ENCODE peak calls at places on chromosomes 16 and 17, in four cellular contexts. One of them, this sample, is unnamed.

GRCh38 chr17:13888043-13888442 is 181.3 kb upstream of the COX10 start:
- DNase-seq in suprapubic skin: no peak
- DNase-seq in stomach: peak
- DNase-seq in GM12878: no peak
- DNase-seq in this sample: no peak

GRCh38 chr17:45441536-45442310 is 9.1 kb upstream of the ARHGAP27 start:
- DNase-seq in suprapubic skin: peak
- DNase-seq in stomach: no peak
- DNase-seq in GM12878: no peak
- DNase-seq in this sample: no peak

GRCh38 chr17:76791053-76791980 is 53.4 kb downstream of the MFSD11 start:
- DNase-seq in suprapubic skin: no peak
- DNase-seq in stomach: peak
- DNase-seq in GM12878: peak
- DNase-seq in this sample: peak

GRCh38 chr17:14755002-14755401 is 454.1 kb downstream of the HS3ST3B1 start:
- DNase-seq in suprapubic skin: no peak
- DNase-seq in stomach: no peak
- DNase-seq in GM12878: no peak
- DNase-seq in this sample: no peak

GRCh38 chr17:15343749-15344148 is 2.4 kb upstream of the TEKT3 start:
- DNase-seq in suprapubic skin: no peak
- DNase-seq in stomach: no peak
- DNase-seq in GM12878: no peak
- DNase-seq in this sample: no peak

GRCh38 chr17:15999974-16000827 is 577 bp downstream of the TTC19 start:
- DNase-seq in suprapubic skin: no peak
- DNase-seq in stomach: no peak
- DNase-seq in GM12878: no peak
- DNase-seq in this sample: no peak

GRCh38 chr16:89897204-89897603 is 21.5 kb upstream of the MC1R start:
- DNase-seq in suprapubic skin: no peak
- DNase-seq in stomach: no peak
- DNase-seq in GM12878: no peak
- DNase-seq in this sample: no peak

GRCh38 chr16:54191163-54191562 is 95.4 kb downstream of the IRX3 start:
- DNase-seq in suprapubic skin: no peak
- DNase-seq in stomach: no peak
- DNase-seq in GM12878: no peak
- DNase-seq in this sample: no peak

GRCh38 chr17:29667969-29668368 is 45.3 kb upstream of the CORO6 start:
- DNase-seq in suprapubic skin: no peak
- DNase-seq in stomach: no peak
- DNase-seq in GM12878: no peak
- DNase-seq in this sample: no peak

GRCh38 chr16:82782715-82783251 is 156.0 kb downstream of the CDH13 start:
- DNase-seq in suprapubic skin: no peak
- DNase-seq in stomach: no peak
- DNase-seq in GM12878: no peak
- DNase-seq in this sample: no peak

GRCh38 chr16:53960050-53960812 is 256.3 kb downstream of the FTO start:
- DNase-seq in suprapubic skin: no peak
- DNase-seq in stomach: no peak
- DNase-seq in GM12878: no peak
- DNase-seq in this sample: no peak

DNA sequence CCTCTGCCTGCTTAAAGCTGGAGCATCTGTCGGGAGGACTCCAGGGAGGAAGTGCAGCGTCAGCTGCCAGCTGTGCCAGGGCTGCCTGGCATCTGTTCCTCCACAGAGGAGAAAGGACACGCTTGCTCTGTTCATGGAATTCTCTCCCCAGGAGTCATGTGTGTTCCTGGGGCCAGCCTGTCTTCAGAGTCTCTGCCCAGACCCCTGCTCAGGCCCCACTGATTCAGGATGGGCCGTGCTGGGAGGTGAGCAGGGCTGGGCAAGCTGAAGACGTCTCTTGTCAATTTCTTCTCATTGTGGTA is 24.2 kb downstream of the CRISPLD2 start:
- DNase-seq in suprapubic skin: no peak
- DNase-seq in stomach: no peak
- DNase-seq in GM12878: no peak
- DNase-seq in this sample: no peak
- TF ChIP-seq POLR2AphosphoS5 in suprapubic skin: no peak
- TF ChIP-seq POLR2AphosphoS5 in stomach: peak
- TF ChIP-seq POLR2AphosphoS5 in GM12878: no peak
- TF ChIP-seq POLR2AphosphoS5 in this sample: no peak

GRCh38 chr16:67667817-67668494 is 1.3 kb downstream of the C16orf86 start:
- DNase-seq in suprapubic skin: no peak
- DNase-seq in stomach: peak
- DNase-seq in GM12878: peak
- DNase-seq in this sample: peak
- TF ChIP-seq POLR2A in suprapubic skin: no peak
- TF ChIP-seq POLR2A in stomach: no peak
- TF ChIP-seq POLR2A in GM12878: no peak
- TF ChIP-seq POLR2A in this sample: no peak

GRCh38 chr16:84194470-84195200 is 3.7 kb downstream of the ADAD2 start:
- DNase-seq in suprapubic skin: no peak
- DNase-seq in stomach: no peak
- DNase-seq in GM12878: no peak
- DNase-seq in this sample: no peak
- TF ChIP-seq POLR2AphosphoS5 in suprapubic skin: no peak
- TF ChIP-seq POLR2AphosphoS5 in stomach: no peak
- TF ChIP-seq POLR2AphosphoS5 in GM12878: no peak
- TF ChIP-seq POLR2AphosphoS5 in this sample: no peak

GRCh38 chr17:17132746-17133145 is 73.4 kb downstream of the PLD6 start:
- DNase-seq in suprapubic skin: no peak
- DNase-seq in stomach: no peak
- DNase-seq in GM12878: no peak
- DNase-seq in this sample: no peak

GRCh38 chr17:17137731-17138585 is 68.2 kb downstream of the PLD6 start:
- DNase-seq in suprapubic skin: no peak
- DNase-seq in stomach: peak
- DNase-seq in GM12878: no peak
- DNase-seq in this sample: no peak

GRCh38 chr17:17131876-17132275 is 74.3 kb downstream of the PLD6 start:
- DNase-seq in suprapubic skin: no peak
- DNase-seq in stomach: no peak
- DNase-seq in GM12878: no peak
- DNase-seq in this sample: no peak

GRCh38 chr17:17134952-17135340 is 71.2 kb downstream of the PLD6 start:
- DNase-seq in suprapubic skin: no peak
- DNase-seq in stomach: no peak
- DNase-seq in GM12878: no peak
- DNase-seq in this sample: no peak

GRCh38 chr17:17134051-17134951 is 71.8 kb downstream of the PLD6 start:
- DNase-seq in suprapubic skin: no peak
- DNase-seq in stomach: no peak
- DNase-seq in GM12878: no peak
- DNase-seq in this sample: no peak
- TF ChIP-seq POLR2A in suprapubic skin: no peak
- TF ChIP-seq POLR2A in stomach: no peak
- TF ChIP-seq POLR2A in GM12878: no peak
- TF ChIP-seq POLR2A in this sample: no peak

GRCh38 chr17:21042434-21043295 is at the start of gene USP22:
- DNase-seq in suprapubic skin: peak
- DNase-seq in stomach: peak
- DNase-seq in GM12878: no peak
- DNase-seq in this sample: peak
- TF ChIP-seq POLR2AphosphoS5 in suprapubic skin: no peak
- TF ChIP-seq POLR2AphosphoS5 in stomach: peak
- TF ChIP-seq POLR2AphosphoS5 in GM12878: peak
- TF ChIP-seq POLR2AphosphoS5 in this sample: peak

GRCh38 chr16:3152273-3153076 is 17.6 kb downstream of the ZNF213 start:
- DNase-seq in suprapubic skin: peak
- DNase-seq in stomach: peak
- DNase-seq in GM12878: peak
- DNase-seq in this sample: no peak

GRCh38 chr16:3149193-3149530 is 14.3 kb downstream of the ZNF213 start:
- DNase-seq in suprapubic skin: no peak
- DNase-seq in stomach: no peak
- DNase-seq in GM12878: no peak
- DNase-seq in this sample: no peak

GRCh38 chr16:3149630-3150345 is 15.0 kb downstream of the ZNF213 start:
- DNase-seq in suprapubic skin: no peak
- DNase-seq in stomach: peak
- DNase-seq in GM12878: no peak
- DNase-seq in this sample: no peak

GRCh38 chr16:3152022-3152272 is 17.1 kb downstream of the ZNF213 start:
- DNase-seq in suprapubic skin: no peak
- DNase-seq in stomach: no peak
- DNase-seq in GM12878: no peak
- DNase-seq in this sample: no peak

GRCh38 chr16:3150346-3151218 is 15.8 kb downstream of the ZNF213 start:
- DNase-seq in suprapubic skin: peak
- DNase-seq in stomach: peak
- DNase-seq in GM12878: peak
- DNase-seq in this sample: peak
- TF ChIP-seq POLR2A in suprapubic skin: no peak
- TF ChIP-seq POLR2A in stomach: no peak
- TF ChIP-seq POLR2A in GM12878: no peak
- TF ChIP-seq POLR2A in this sample: no peak

GRCh38 chr16:1776991-1777374 is 4.0 kb upstream of the MRPS34 start:
- DNase-seq in suprapubic skin: no peak
- DNase-seq in stomach: no peak
- DNase-seq in GM12878: no peak
- DNase-seq in this sample: no peak

GRCh38 chr16:1775006-1775845 is 2.3 kb upstream of the MRPS34 start:
- DNase-seq in suprapubic skin: no peak
- DNase-seq in stomach: no peak
- DNase-seq in GM12878: no peak
- DNase-seq in this sample: no peak

GRCh38 chr16:1776672-1776955 is 3.7 kb upstream of the MRPS34 start:
- DNase-seq in suprapubic skin: no peak
- DNase-seq in stomach: no peak
- DNase-seq in GM12878: no peak
- DNase-seq in this sample: no peak

GRCh38 chr16:1777375-1778199 is 4.7 kb upstream of the MRPS34 start:
- DNase-seq in suprapubic skin: no peak
- DNase-seq in stomach: no peak
- DNase-seq in GM12878: no peak
- DNase-seq in this sample: no peak

DNA sequence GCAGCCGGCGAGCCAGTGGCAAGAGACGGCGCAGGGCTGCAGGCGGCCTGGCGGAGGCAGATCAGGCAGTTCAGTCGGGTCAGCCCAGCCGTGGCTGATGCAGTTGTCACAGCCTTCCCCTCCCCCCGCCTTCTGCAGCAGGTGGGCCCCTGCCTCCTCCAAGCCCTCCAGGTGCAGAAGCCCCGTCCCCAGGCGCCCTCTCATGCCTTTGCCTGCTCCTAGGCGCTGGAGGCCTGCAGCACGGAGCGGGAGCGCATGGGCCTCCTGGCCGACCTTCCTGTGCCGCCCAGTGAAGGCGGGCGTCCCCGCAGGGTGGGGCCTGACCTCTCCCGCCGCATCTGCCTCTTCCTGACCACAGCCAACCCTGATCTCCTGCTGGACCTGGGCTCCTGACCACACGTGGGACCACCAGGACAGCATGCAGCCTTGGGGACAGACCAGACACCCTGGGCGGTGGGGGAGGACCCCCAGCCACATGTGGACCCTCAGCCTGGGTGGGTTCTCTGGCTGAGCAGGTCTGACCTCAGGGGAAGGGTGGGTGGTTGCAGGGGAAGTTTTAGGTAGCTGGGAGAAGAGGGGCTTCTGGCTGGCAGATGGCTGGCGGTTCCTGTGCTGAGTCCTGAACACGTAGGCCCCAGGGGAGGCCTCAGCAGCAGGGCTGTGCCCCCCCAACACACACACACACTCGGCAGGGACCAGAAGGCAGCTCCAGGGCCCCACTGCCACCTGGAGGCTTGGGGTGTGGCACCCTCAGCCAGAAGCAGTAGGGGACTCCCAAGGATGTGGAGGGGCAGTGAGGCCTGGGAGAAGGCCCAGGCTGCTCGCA is 3.1 kb upstream of the MRPS34 start:
- DNase-seq in suprapubic skin: no peak
- DNase-seq in stomach: no peak
- DNase-seq in GM12878: no peak
- DNase-seq in this sample: no peak
- TF ChIP-seq POLR2AphosphoS5 in suprapubic skin: no peak
- TF ChIP-seq POLR2AphosphoS5 in stomach: no peak
- TF ChIP-seq POLR2AphosphoS5 in GM12878: no peak
- TF ChIP-seq POLR2AphosphoS5 in this sample: no peak

DNA sequence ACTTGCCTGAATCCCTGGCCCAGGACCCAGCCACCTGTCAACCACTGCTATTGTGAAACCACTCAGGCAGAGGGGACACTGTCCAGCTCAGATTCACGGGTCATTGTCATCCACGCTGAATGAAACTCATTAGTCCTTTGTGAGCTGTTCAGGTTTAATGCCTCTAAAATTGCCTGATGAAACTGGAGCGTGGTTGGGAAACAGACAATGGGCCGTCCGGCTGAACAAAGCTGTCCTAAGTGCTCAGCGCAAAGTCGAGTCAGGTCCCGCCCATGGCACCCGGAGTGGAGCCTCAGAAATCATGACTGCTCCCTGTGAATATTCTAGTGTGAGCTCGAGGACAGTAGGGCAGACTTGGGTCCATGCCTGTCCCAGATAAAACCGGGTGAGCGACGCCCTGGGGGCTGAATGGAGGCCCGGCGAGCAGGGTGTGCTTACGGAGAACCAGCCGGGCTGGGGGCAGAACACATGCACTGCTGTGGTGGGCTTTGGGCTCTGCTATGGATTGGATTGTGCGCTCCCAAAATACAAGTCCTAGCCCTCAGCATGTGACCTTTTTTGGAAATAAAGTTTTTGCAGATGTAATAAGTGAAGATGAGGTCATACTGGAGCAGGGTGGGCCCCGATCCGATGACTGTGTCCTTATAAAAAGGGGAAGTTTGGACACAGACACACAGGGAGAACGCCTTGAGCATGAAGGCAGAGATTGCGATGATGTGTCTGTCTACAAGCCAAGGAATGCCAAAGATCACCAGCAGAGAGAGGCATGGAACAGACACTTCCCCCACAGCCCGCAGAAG is 12.9 kb upstream of the CMIP start:
- DNase-seq in suprapubic skin: no peak
- DNase-seq in stomach: no peak
- DNase-seq in GM12878: no peak
- DNase-seq in this sample: no peak
- TF ChIP-seq POLR2A in suprapubic skin: no peak
- TF ChIP-seq POLR2A in stomach: no peak
- TF ChIP-seq POLR2A in GM12878: no peak
- TF ChIP-seq POLR2A in this sample: no peak

GRCh38 chr17:19341641-19342610 is 20.6 kb downstream of the B9D1 start:
- DNase-seq in suprapubic skin: peak
- DNase-seq in stomach: no peak
- DNase-seq in GM12878: no peak
- DNase-seq in this sample: no peak
- TF ChIP-seq POLR2AphosphoS5 in suprapubic skin: no peak
- TF ChIP-seq POLR2AphosphoS5 in stomach: no peak
- TF ChIP-seq POLR2AphosphoS5 in GM12878: no peak
- TF ChIP-seq POLR2AphosphoS5 in this sample: no peak

GRCh38 chr16:14362774-14363371 is 267.2 kb downstream of the PARN start:
- DNase-seq in suprapubic skin: no peak
- DNase-seq in stomach: no peak
- DNase-seq in GM12878: no peak
- DNase-seq in this sample: no peak
- TF ChIP-seq POLR2A in suprapubic skin: no peak
- TF ChIP-seq POLR2A in stomach: no peak
- TF ChIP-seq POLR2A in GM12878: no peak
- TF ChIP-seq POLR2A in this sample: no peak